ENCODE peak calls at places on chromosomes 1 and 21, in eight cellular contexts. R, H, F, N, P, V, X and D are unnamed samples.

GRCh38 chr1:42784547-42784945 is 245 bp upstream of the TMEM269 start:
- DNase-seq in R (no peak), H (no peak), F (no peak), N (no peak), P (no peak), V (no peak), X (no peak), D (no peak)

GRCh38 chr1:201183209-201183608 is 7.4 kb upstream of the IGFN1 start:
- DNase-seq in R (no peak), H (no peak), F (no peak), N (no peak), P (no peak), V (no peak), X (no peak), D (no peak)

GRCh38 chr1:32997381-32997891 is 32.8 kb upstream of the RNF19B start:
- DNase-seq in R (no peak), H (no peak), F (no peak), N (no peak), P (no peak), V (no peak), X (no peak), D (no peak)

GRCh38 chr1:12447301-12447700 is 170.7 kb downstream of the DHRS3 start:
- DNase-seq in R (no peak), H (no peak), F (no peak), N (no peak), P (no peak), V (no peak), X (no peak), D (no peak)

GRCh38 chr1:34086561-34086960 is 78.5 kb downstream of the CSMD2 start:
- DNase-seq in R (no peak), H (no peak), F (no peak), N (no peak), P (no peak), V (no peak), X (no peak), D (no peak)

GRCh38 chr21:41507521-41508414 is at the start of gene TMPRSS2:
- DNase-seq in R (no peak), H (no peak), F (no peak), N (no peak), P (no peak), V (no peak), X (no peak), D (no peak)

GRCh38 chr1:1550591-1551432 is 10.4 kb upstream of the TMEM240 start:
- DNase-seq in R (no peak), H (no peak), F (no peak), N (no peak), P (peak), V (no peak), X (peak), D (peak)

GRCh38 chr1:153790996-153791855 is 16.0 kb downstream of the SLC27A3 start:
- DNase-seq in R (no peak), H (peak), F (no peak), N (peak), P (peak), V (no peak), X (peak), D (peak)

GRCh38 chr1:52403566-52404115 is 582 bp downstream of the ORC1 start:
- DNase-seq in R (no peak), H (peak), F (no peak), N (peak), P (no peak), V (peak), X (peak), D (peak)

GRCh38 chr1:58852731-58853485 is 69.1 kb upstream of the JUN start:
- DNase-seq in R (no peak), H (no peak), F (no peak), N (no peak), P (no peak), V (no peak), X (no peak), D (no peak)

GRCh38 chr1:40379785-40380452 is 6.4 kb downstream of the SMAP2 start:
- DNase-seq in R (no peak), H (no peak), F (no peak), N (no peak), P (no peak), V (no peak), X (no peak), D (no peak)

GRCh38 chr1:17212487-17213121 is 7.7 kb downstream of the PADI1 start:
- DNase-seq in R (no peak), H (peak), F (no peak), N (peak), P (peak), V (peak), X (peak), D (peak)

GRCh38 chr1:55006931-55007330 is 8.2 kb downstream of the BSND start:
- DNase-seq in R (no peak), H (no peak), F (no peak), N (no peak), P (no peak), V (no peak), X (no peak), D (no peak)

GRCh38 chr1:110370827-110371226 is 20.0 kb downstream of the SLC16A4 start:
- DNase-seq in R (no peak), H (peak), F (no peak), N (no peak), P (no peak), V (peak), X (no peak), D (no peak)

GRCh38 chr1:223831755-223832636 is 13.8 kb downstream of the TP53BP2 start:
- DNase-seq in R (no peak), H (no peak), F (no peak), N (peak), P (no peak), V (no peak), X (peak), D (peak)

GRCh38 chr1:99705385-99705784 is 59.5 kb downstream of the PALMD start:
- DNase-seq in R (no peak), H (no peak), F (no peak), N (no peak), P (no peak), V (no peak), X (no peak), D (no peak)

GRCh38 chr1:43537423-43538142 is 6.9 kb downstream of the PTPRF start:
- DNase-seq in R (no peak), H (no peak), F (no peak), N (no peak), P (no peak), V (no peak), X (no peak), D (no peak)

GRCh38 chr1:43147625-43148319 is 24.3 kb downstream of the EBNA1BP2 start:
- DNase-seq in R (peak), H (peak), F (peak), N (peak), P (peak), V (peak), X (no peak), D (no peak)

GRCh38 chr1:100584761-100585745 is 47.1 kb downstream of the GPR88 start:
- DNase-seq in R (no peak), H (no peak), F (no peak), N (no peak), P (no peak), V (no peak), X (peak), D (peak)

GRCh38 chr1:180611016-180611930 is 20.5 kb upstream of the XPR1 start:
- DNase-seq in R (peak), H (no peak), F (no peak), N (no peak), P (no peak), V (no peak), X (peak), D (peak)

GRCh38 chr1:162055062-162055461 is 14.4 kb upstream of the NOS1AP start:
- DNase-seq in R (no peak), H (peak), F (no peak), N (peak), P (no peak), V (no peak), X (no peak), D (no peak)

GRCh38 chr1:19058476-19058797 is 102.0 kb upstream of the IFFO2 start:
- DNase-seq in R (no peak), H (no peak), F (no peak), N (no peak), P (no peak), V (no peak), X (no peak), D (no peak)

GRCh38 chr1:5430911-5431310 is 561.3 kb downstream of the NPHP4 start:
- DNase-seq in R (no peak), H (no peak), F (no peak), N (no peak), P (no peak), V (no peak), X (no peak), D (no peak)

GRCh38 chr21:36691539-36692124 is 7.3 kb upstream of the SIM2 start:
- DNase-seq in R (no peak), H (no peak), F (no peak), N (no peak), P (no peak), V (no peak), X (no peak), D (no peak)

GRCh38 chr1:6738987-6739386 is 37.4 kb upstream of the DNAJC11 start:
- DNase-seq in R (no peak), H (no peak), F (no peak), N (no peak), P (no peak), V (no peak), X (no peak), D (no peak)

GRCh38 chr1:17572264-17572985 is 32.9 kb downstream of the ARHGEF10L start:
- DNase-seq in R (no peak), H (peak), F (no peak), N (no peak), P (no peak), V (no peak), X (no peak), D (no peak)

GRCh38 chr1:61388586-61388985 is 306.2 kb downstream of the NFIA start:
- DNase-seq in R (no peak), H (no peak), F (no peak), N (no peak), P (no peak), V (no peak), X (no peak), D (no peak)

GRCh38 chr1:206833131-206833530 is 32.3 kb upstream of the IL20 start:
- DNase-seq in R (no peak), H (no peak), F (no peak), N (no peak), P (no peak), V (no peak), X (peak), D (peak)

GRCh38 chr1:96730574-96731298 is 9.2 kb downstream of the PTBP2 start:
- DNase-seq in R (no peak), H (no peak), F (no peak), N (no peak), P (no peak), V (no peak), X (no peak), D (no peak)

GRCh38 chr1:32291145-32291707 is 657 bp upstream of the HDAC1 start:
- DNase-seq in R (no peak), H (no peak), F (no peak), N (no peak), P (no peak), V (no peak), X (no peak), D (no peak)

GRCh38 chr1:37647281-37647680 is 12.6 kb upstream of the RSPO1 start:
- DNase-seq in R (no peak), H (no peak), F (no peak), N (no peak), P (no peak), V (no peak), X (no peak), D (no peak)